ENCODE peak calls at places on chromosomes 2 and 18, in eight cellular contexts. T is lower leg skin, L is GM06990, R is kidney epithelial cell, P is thoracic aorta, B is GM23338, E is cardiac fibroblast, Z is astrocyte of the cerebellum. K is an unnamed sample.

GRCh38 chr2:112032615-112033457 is 22.2 kb upstream of the TMEM87B start:
- DNase-seq in T (peak; percentile 62), L (no peak), R (peak; percentile 48), P (no peak), B (no peak), E (peak; percentile 81), Z (peak; percentile 63), K (no peak)

GRCh38 chr2:159946326-159946992 is 116.0 kb downstream of the PLA2R1 start:
- DNase-seq in T (no peak), L (no peak), R (no peak), P (no peak), B (no peak), E (peak; percentile 92), Z (peak; percentile 61), K (peak; percentile 42)

GRCh38 chr18:34959211-34959829 is 81.9 kb upstream of the MAPRE2 start:
- DNase-seq in T (no peak), L (no peak), R (no peak), P (no peak), B (no peak), E (no peak), Z (no peak), K (no peak)

GRCh38 chr18:55506074-55506473 is 81.9 kb downstream of the TCF4 start:
- DNase-seq in T (no peak), L (no peak), R (no peak), P (no peak), B (no peak), E (no peak), Z (no peak), K (no peak)

GRCh38 chr2:23599691-23600090 is 214.7 kb downstream of the KLHL29 start:
- DNase-seq in T (no peak), L (no peak), R (no peak), P (no peak), B (no peak), E (no peak), Z (no peak), K (no peak)

GRCh38 chr18:24086082-24086481 is 52.8 kb upstream of the CABYR start:
- DNase-seq in T (no peak), L (no peak), R (no peak), P (no peak), B (no peak), E (no peak), Z (no peak), K (no peak)

GRCh38 chr2:204329532-204329931 is 215.7 kb upstream of the PARD3B start:
- DNase-seq in T (no peak), L (no peak), R (no peak), P (no peak), B (no peak), E (no peak), Z (no peak), K (no peak)

GRCh38 chr2:164847966-164848365 is 6.3 kb upstream of the COBLL1 start:
- DNase-seq in T (no peak), L (no peak), R (no peak), P (no peak), B (no peak), E (no peak), Z (no peak), K (no peak)

GRCh38 chr2:55734726-55735125 is 41.1 kb upstream of the PNPT1 start:
- DNase-seq in T (no peak), L (no peak), R (no peak), P (no peak), B (no peak), E (no peak), Z (no peak), K (no peak)

GRCh38 chr2:198791623-198792022 is 666.1 kb downstream of the SATB2 start:
- DNase-seq in T (no peak), L (no peak), R (no peak), P (no peak), B (no peak), E (no peak), Z (no peak), K (no peak)

GRCh38 chr18:78561757-78562445 is 417.7 kb upstream of the SALL3 start:
- DNase-seq in T (no peak), L (no peak), R (no peak), P (no peak), B (no peak), E (no peak), Z (peak; percentile 8), K (no peak)

GRCh38 chr2:239177908-239178307 is 222.9 kb downstream of the HDAC4 start:
- DNase-seq in T (no peak), L (no peak), R (no peak), P (no peak), B (no peak), E (no peak), Z (no peak), K (no peak)

GRCh38 chr2:121793816-121794215 is 38.4 kb downstream of the TSN start:
- DNase-seq in T (no peak), L (no peak), R (no peak), P (no peak), B (no peak), E (no peak), Z (no peak), K (no peak)

GRCh38 chr2:151063271-151063670 is 198.4 kb downstream of the RBM43 start:
- DNase-seq in T (no peak), L (no peak), R (no peak), P (no peak), B (no peak), E (peak; percentile 76), Z (no peak), K (no peak)

GRCh38 chr18:46333371-46334199 is 229.4 kb downstream of the HAUS1 start:
- DNase-seq in T (no peak), L (no peak), R (no peak), P (no peak), B (peak; percentile 69), E (peak; percentile 21), Z (no peak), K (peak; percentile 54)

GRCh38 chr2:36450466-36451196 is 95.1 kb downstream of the CRIM1 start:
- DNase-seq in T (no peak), L (no peak), R (peak; percentile 60), P (no peak), B (no peak), E (peak; percentile 89), Z (peak; percentile 89), K (no peak)

GRCh38 chr2:11387100-11387390 is 42.6 kb upstream of the ROCK2 start:
- DNase-seq in T (no peak), L (no peak), R (no peak), P (no peak), B (no peak), E (no peak), Z (no peak), K (peak; percentile 45)

GRCh38 chr18:58013241-58014211 is 30.5 kb upstream of the NEDD4L start:
- DNase-seq in T (no peak), L (no peak), R (no peak), P (no peak), B (no peak), E (peak; percentile 48), Z (no peak), K (no peak)

GRCh38 chr2:180604077-180604476 is 376.3 kb upstream of the UBE2E3 start:
- DNase-seq in T (no peak), L (peak; percentile 12), R (no peak), P (no peak), B (peak; percentile 78), E (peak; percentile 45), Z (no peak), K (no peak)

GRCh38 chr2:141968377-141968920 is 162.4 kb downstream of the LRP1B start:
- DNase-seq in T (no peak), L (peak; percentile 1), R (no peak), P (no peak), B (no peak), E (peak; percentile 0), Z (no peak), K (no peak)

GRCh38 chr2:159042115-159042850 is 73.8 kb downstream of the TANC1 start:
- DNase-seq in T (peak; percentile 79), L (no peak), R (no peak), P (no peak), B (no peak), E (no peak), Z (no peak), K (no peak)

GRCh38 chr18:32152705-32153448 is 37.0 kb upstream of the MEP1B start:
- DNase-seq in T (no peak), L (peak; percentile 46), R (no peak), P (no peak), B (no peak), E (no peak), Z (no peak), K (no peak)

GRCh38 chr2:175218551-175218950 is 37.0 kb upstream of the ATP5MC3 start:
- DNase-seq in T (no peak), L (no peak), R (no peak), P (no peak), B (no peak), E (no peak), Z (no peak), K (no peak)
- H3K4me3 ChIP-seq in T (no peak overlapping the region), L (no peak overlapping the region), R (no peak overlapping the region), P (no peak overlapping the region), B (no peak overlapping the region), E (no peak overlapping the region), Z (no peak overlapping the region), K (no peak overlapping the region)

DNA sequence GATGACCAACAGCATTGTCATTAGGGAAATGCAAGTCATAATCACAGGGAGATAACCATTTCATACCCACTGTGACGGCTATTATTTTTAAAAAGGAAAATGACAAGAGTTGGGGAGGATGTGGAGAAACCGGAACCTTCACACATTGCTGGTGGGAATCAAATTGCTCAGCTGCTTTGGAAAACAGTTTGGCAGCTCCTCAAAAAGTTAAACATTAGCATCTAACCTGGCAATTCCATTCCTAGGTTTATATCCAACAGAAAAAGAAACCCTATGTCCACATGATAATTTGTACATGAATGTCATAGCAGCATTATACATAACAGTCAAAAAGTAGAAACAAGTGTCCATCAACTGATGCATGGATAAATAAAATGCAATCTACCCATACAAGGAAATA is 58.1 kb downstream of the KCNG3 start:
- DNase-seq in T (no peak), L (no peak), R (no peak), P (no peak), B (no peak), E (no peak), Z (no peak), K (no peak)
- TF ChIP-seq CTCF in T (no peak), L (no peak), R (no peak), P (no peak), B (no peak), E (no peak), Z (no peak), K (no peak)

GRCh38 chr2:161418275-161418714 is 2.2 kb downstream of the TBR1 start:
- DNase-seq in T (no peak), L (no peak), R (no peak), P (no peak), B (peak; percentile 16), E (no peak), Z (no peak), K (no peak)
- H3K4me3 ChIP-seq in T (no peak overlapping the region), L (no peak overlapping the region), R (no peak overlapping the region), P (peak overlapping the region; percentile 27), B (peak overlapping the region; percentile 63), E (no peak overlapping the region), Z (no peak overlapping the region), K (no peak overlapping the region)

GRCh38 chr18:27004056-27004829 is 138.7 kb upstream of the AQP4 start:
- DNase-seq in T (no peak), L (no peak), R (no peak), P (no peak), B (peak; percentile 28), E (peak; percentile 30), Z (no peak), K (no peak)
- TF ChIP-seq CTCF in T (no peak), L (peak; percentile 37), R (peak; percentile 42), P (no peak), B (peak; percentile 48), E (peak; percentile 33), Z (peak; percentile 34), K (peak; percentile 56)

GRCh38 chr18:56576826-56577573 is 61.4 kb downstream of the TXNL1 start:
- DNase-seq in T (no peak), L (no peak), R (no peak), P (no peak), B (no peak), E (no peak), Z (no peak), K (no peak)
- H3K4me3 ChIP-seq in T (no peak overlapping the region), L (no peak overlapping the region), R (no peak overlapping the region), P (no peak overlapping the region), B (no peak overlapping the region), E (no peak overlapping the region), Z (no peak overlapping the region), K (no peak overlapping the region)